ENCODE peak calls at places on chromosomes 11 and 22, in ten cellular contexts. M, L, T, G, H, A, V, D, K and Y are unnamed samples.

GRCh38 chr11:92329644-92330043 is 105.0 kb downstream of the FAT3 start:
- DNase-seq in M (no peak), L (no peak), T (no peak), G (peak; percentile 20), H (no peak), A (peak; percentile 85), V (no peak), D (no peak), K (no peak), Y (no peak)

GRCh38 chr11:118139578-118139977 is 13.0 kb downstream of the SCN4B start:
- DNase-seq in M (no peak), L (no peak), T (no peak), G (no peak), H (no peak), A (peak; percentile 58), V (no peak), D (no peak), K (no peak), Y (no peak)

GRCh38 chr11:34860034-34860433 is 56.1 kb downstream of the APIP start:
- DNase-seq in M (no peak), L (no peak), T (no peak), G (no peak), H (no peak), A (no peak), V (no peak), D (no peak), K (no peak), Y (peak; percentile 19)

GRCh38 chr22:45881524-45881875 is 95.5 kb downstream of the WNT7B start:
- DNase-seq in M (no peak), L (no peak), T (no peak), G (no peak), H (peak; percentile 45), A (no peak), V (no peak), D (no peak), K (no peak), Y (no peak)

GRCh38 chr11:66856496-66857233 is at the start of gene LRFN4:
- DNase-seq in M (peak; percentile 72), L (peak; percentile 62), T (no peak), G (no peak), H (peak; percentile 73), A (no peak), V (peak; percentile 49), D (no peak), K (peak; percentile 15), Y (peak; percentile 91)

GRCh38 chr22:29032014-29032475 is 29.6 kb downstream of the C22orf31 start:
- DNase-seq in M (no peak), L (no peak), T (no peak), G (no peak), H (no peak), A (no peak), V (no peak), D (no peak), K (no peak), Y (no peak)

GRCh38 chr11:68837583-68838571 is 3.8 kb downstream of the CPT1A start:
- DNase-seq in M (no peak), L (no peak), T (no peak), G (no peak), H (no peak), A (no peak), V (no peak), D (no peak), K (no peak), Y (peak; percentile 7)

GRCh38 chr11:67345247-67345948 is 7.9 kb downstream of the POLD4 start:
- DNase-seq in M (no peak), L (no peak), T (no peak), G (no peak), H (no peak), A (peak; percentile 55), V (no peak), D (no peak), K (no peak), Y (no peak)

GRCh38 chr11:1674194-1674878 is 22.7 kb upstream of the KRTAP5-6 start:
- DNase-seq in M (no peak), L (no peak), T (no peak), G (no peak), H (no peak), A (no peak), V (no peak), D (no peak), K (no peak), Y (no peak)

GRCh38 chr11:125268611-125269010 is 104.1 kb downstream of the PKNOX2 start:
- DNase-seq in M (no peak), L (no peak), T (no peak), G (peak; percentile 35), H (no peak), A (no peak), V (no peak), D (no peak), K (no peak), Y (no peak)

GRCh38 chr11:61777234-61778090 is 14.9 kb downstream of the TMEM258 start:
- DNase-seq in M (peak; percentile 43), L (peak; percentile 67), T (peak; percentile 75), G (no peak), H (peak; percentile 89), A (no peak), V (peak; percentile 56), D (no peak), K (no peak), Y (peak; percentile 89)

GRCh38 chr11:94740975-94741707 is 27.0 kb upstream of the AMOTL1 start:
- DNase-seq in M (no peak), L (no peak), T (peak; percentile 54), G (peak; percentile 44), H (peak; percentile 60), A (peak; percentile 79), V (no peak), D (peak; percentile 19), K (peak; percentile 57), Y (peak; percentile 72)

GRCh38 chr11:20762980-20763379 is 93.6 kb downstream of the NELL1 start:
- DNase-seq in M (no peak), L (no peak), T (no peak), G (no peak), H (no peak), A (no peak), V (no peak), D (no peak), K (no peak), Y (no peak)

GRCh38 chr11:108788565-108789199 is 123.8 kb downstream of the DDX10 start:
- DNase-seq in M (no peak), L (no peak), T (no peak), G (peak; percentile 50), H (no peak), A (no peak), V (no peak), D (no peak), K (no peak), Y (peak; percentile 33)

GRCh38 chr11:72561856-72562255 is 112.4 kb downstream of the PDE2A start:
- DNase-seq in M (no peak), L (no peak), T (no peak), G (no peak), H (no peak), A (no peak), V (no peak), D (no peak), K (no peak), Y (no peak)

GRCh38 chr22:44550666-44551491 is 52.8 kb upstream of the RTL6 start:
- DNase-seq in M (peak; percentile 9), L (no peak), T (peak; percentile 40), G (peak; percentile 82), H (peak; percentile 57), A (peak; percentile 93), V (no peak), D (no peak), K (no peak), Y (no peak)

GRCh38 chr22:29157759-29158535 is 47.7 kb upstream of the EMID1 start:
- DNase-seq in M (no peak), L (no peak), T (no peak), G (no peak), H (peak; percentile 20), A (no peak), V (no peak), D (no peak), K (no peak), Y (peak; percentile 45)

GRCh38 chr11:8286886-8287285 is 23.2 kb upstream of the LMO1 start:
- DNase-seq in M (no peak), L (no peak), T (no peak), G (no peak), H (no peak), A (no peak), V (no peak), D (no peak), K (no peak), Y (no peak)

GRCh38 chr11:432501-433100 is 9.2 kb downstream of the ANO9 start:
- DNase-seq in M (no peak), L (no peak), T (no peak), G (no peak), H (peak; percentile 44), A (no peak), V (no peak), D (no peak), K (no peak), Y (peak; percentile 5)

GRCh38 chr11:27392715-27393114 is 29.7 kb upstream of the CCDC34 start:
- DNase-seq in M (no peak), L (no peak), T (no peak), G (peak; percentile 80), H (no peak), A (peak; percentile 88), V (no peak), D (no peak), K (no peak), Y (no peak)

GRCh38 chr11:111775024-111775710 is 9.0 kb upstream of the PPP2R1B start:
- DNase-seq in M (no peak), L (no peak), T (no peak), G (no peak), H (no peak), A (no peak), V (no peak), D (no peak), K (no peak), Y (no peak)

GRCh38 chr11:76787911-76788596 is 4.9 kb downstream of the TSKU start:
- DNase-seq in M (no peak), L (no peak), T (no peak), G (no peak), H (peak; percentile 54), A (peak; percentile 90), V (no peak), D (no peak), K (no peak), Y (no peak)

GRCh38 chr11:134258577-134258976 is 5.2 kb downstream of the ACAD8 start:
- DNase-seq in M (no peak), L (no peak), T (no peak), G (no peak), H (no peak), A (no peak), V (no peak), D (no peak), K (no peak), Y (no peak)

GRCh38 chr11:86150826-86151187 is 81.9 kb upstream of the PICALM start:
- DNase-seq in M (no peak), L (no peak), T (no peak), G (no peak), H (no peak), A (peak; percentile 24), V (no peak), D (no peak), K (no peak), Y (no peak)

GRCh38 chr11:120339394-120339890 is 3.2 kb downstream of the ARHGEF12 start:
- DNase-seq in M (peak; percentile 4), L (no peak), T (no peak), G (no peak), H (no peak), A (peak; percentile 41), V (no peak), D (no peak), K (peak; percentile 19), Y (no peak)